ENCODE peak calls at places on chromosomes 4 and X, in seven cellular contexts. C, R, W, V, Y, I and B are unnamed samples. For H3K4me1 and H3K9me3, the result is how much of the 10 kb centered on the place peaks cover.

GRCh38 chrX:136650811-136651210 is 2.9 kb downstream of the CD40LG start:
- DNase-seq in V (no peak), R (no peak), Y (no peak), C (no peak), W (no peak), I (no peak), B (no peak)

GRCh38 chr4:169621754-169622481 is 1.5 kb downstream of the CLCN3 start:
- DNase-seq in R (peak), V (no peak), W (no peak), I (no peak), C (no peak), Y (no peak), B (peak)

GRCh38 chrX:37353646-37354045 is 4.5 kb downstream of the PRRG1 start:
- DNase-seq in Y (no peak), R (no peak), W (no peak), I (no peak), V (no peak), C (no peak), B (no peak)

GRCh38 chrX:76253432-76253831 is 80.6 kb downstream of the PBDC1 start:
- DNase-seq in C (no peak), I (no peak), W (peak), R (peak), V (peak), Y (no peak), B (peak)

GRCh38 chrX:151488677-151489076 is 74.8 kb upstream of the PASD1 start:
- DNase-seq in Y (peak), V (no peak), C (no peak), I (no peak), W (peak), R (peak), B (no peak)

GRCh38 chrX:34197946-34198345 is 65.8 kb upstream of the FAM47A start:
- DNase-seq in R (no peak), I (no peak), C (no peak), W (no peak), Y (no peak), V (no peak), B (no peak)

GRCh38 chr4:94909645-94910044 is 151.9 kb downstream of the BMPR1B start:
- DNase-seq in Y (no peak), I (no peak), V (no peak), C (no peak), R (no peak), W (no peak), B (no peak)

GRCh38 chr4:127307996-127308395 is 324.8 kb upstream of the INTU start:
- DNase-seq in I (no peak), Y (no peak), C (no peak), R (no peak), W (no peak), V (no peak), B (no peak)

GRCh38 chr4:181860157-181860556 is 383.0 kb upstream of the TENM3 start:
- DNase-seq in C (no peak), W (no peak), R (peak), Y (no peak), I (no peak), V (no peak), B (no peak)

GRCh38 chr4:6771229-6771671 is 11.3 kb upstream of the KIAA0232 start:
- DNase-seq in Y (no peak), V (no peak), W (no peak), C (no peak), I (no peak), R (no peak), B (no peak)

GRCh38 chr4:159086606-159087005 is 16.3 kb upstream of the RAPGEF2 start:
- DNase-seq in W (no peak), Y (no peak), C (no peak), R (no peak), I (no peak), V (no peak), B (no peak)

GRCh38 chrX:94743478-94743877 is 1069.5 kb downstream of the FAM133A start:
- DNase-seq in R (no peak), C (no peak), Y (no peak), I (no peak), V (no peak), W (no peak), B (no peak)

GRCh38 chrX:105969487-105969886 is 69.0 kb downstream of the SERPINA7 start:
- DNase-seq in Y (no peak), C (no peak), V (no peak), I (no peak), R (no peak), W (no peak), B (no peak)

GRCh38 chrX:17635231-17635630 is 102.1 kb upstream of the SCML1 start:
- DNase-seq in V (no peak), Y (peak), I (no peak), R (no peak), W (no peak), C (no peak), B (no peak)

GRCh38 chr4:186845137-186845842 is 121.6 kb upstream of the FAT1 start:
- DNase-seq in W (peak), V (no peak), R (no peak), Y (no peak), C (no peak), I (no peak), B (peak)

GRCh38 chr4:109729155-109729562 is 711 bp downstream of the PLA2G12A start:
- DNase-seq in C (no peak), V (no peak), Y (no peak), I (no peak), W (no peak), R (no peak), B (no peak)

GRCh38 chr4:149531861-149532260 is 283.8 kb downstream of the IQCM start:
- DNase-seq in C (no peak), V (no peak), W (no peak), R (no peak), Y (no peak), I (no peak), B (no peak)

GRCh38 chr4:70892086-70892769 is 9.9 kb upstream of the MOB1B start:
- DNase-seq in Y (no peak), W (no peak), R (no peak), V (no peak), C (peak), I (peak), B (no peak)

GRCh38 chr4:23614284-23614892 is 275.5 kb downstream of the PPARGC1A start:
- DNase-seq in R (peak), I (peak), Y (peak), V (no peak), C (no peak), W (no peak), B (no peak)

GRCh38 chr4:83297548-83298260 is 13.1 kb upstream of the COQ2 start:
- DNase-seq in V (no peak), Y (no peak), C (no peak), R (no peak), W (no peak), I (no peak), B (no peak)

GRCh38 chrX:17638731-17639130 is 98.6 kb upstream of the SCML1 start:
- DNase-seq in I (no peak), V (no peak), C (no peak), R (no peak), Y (no peak), W (no peak), B (no peak)

GRCh38 chrX:72025236-72025770 is 106.4 kb downstream of the RTL5 start:
- DNase-seq in Y (no peak), C (no peak), V (no peak), W (no peak), R (no peak), I (no peak), B (no peak)

GRCh38 chr4:173169428-173170209 is 1.0 kb downstream of the GALNT7 start:
- DNase-seq in Y (peak), W (no peak), I (peak), C (peak), V (peak), R (peak), B (no peak)

GRCh38 chr4:139337612-139338011 is 35.3 kb upstream of the NDUFC1 start:
- DNase-seq in Y (no peak), V (no peak), W (no peak), I (no peak), R (no peak), C (no peak), B (no peak)

GRCh38 chr4:95267081-95267480 is 281.7 kb downstream of the UNC5C start:
- DNase-seq in Y (no peak), I (no peak), W (no peak), V (no peak), R (no peak), C (no peak), B (no peak)

GRCh38 chrX:65610040-65610439 is 57.4 kb upstream of the MSN start:
- DNase-seq in I (no peak), V (no peak), C (no peak), R (no peak), Y (no peak), W (no peak), B (no peak)

GRCh38 chr4:99832313-99832712 is 15.7 kb downstream of the DAPP1 start:
- DNase-seq in I (no peak), R (no peak), Y (no peak), W (no peak), C (no peak), V (peak), B (no peak)

GRCh38 chrX:111095974-111096870 is at the start of gene PAK3:
- DNase-seq in W (no peak), V (peak), R (peak), C (peak), Y (peak), I (peak), B (no peak)

GRCh38 chrX:120287513-120288112 is 23.6 kb downstream of the TMEM255A start:
- DNase-seq in I (no peak), V (no peak), C (no peak), R (no peak), W (no peak), Y (no peak), B (no peak)

GRCh38 chr4:73864365-73864764 is 4.8 kb upstream of the CXCL1 start:
- DNase-seq in W (no peak), R (no peak), Y (no peak), I (no peak), V (peak), C (no peak), B (no peak)

GRCh38 chr4:83208776-83209365 is 75.7 kb downstream of the COQ2 start:
- DNase-seq in W (no peak), Y (no peak), R (no peak), V (no peak), I (no peak), C (no peak), B (no peak)

GRCh38 chrX:78103656-78104446 is at the start of gene PGK1:
- DNase-seq in R (peak), Y (peak), W (peak), V (peak), C (peak), I (peak), B (peak)

GRCh38 chrX:51148848-51149247 is 183.8 kb upstream of the NUDT10 start:
- DNase-seq in R (no peak), W (peak), V (no peak), Y (peak), I (no peak), C (no peak), B (no peak)

DNA sequence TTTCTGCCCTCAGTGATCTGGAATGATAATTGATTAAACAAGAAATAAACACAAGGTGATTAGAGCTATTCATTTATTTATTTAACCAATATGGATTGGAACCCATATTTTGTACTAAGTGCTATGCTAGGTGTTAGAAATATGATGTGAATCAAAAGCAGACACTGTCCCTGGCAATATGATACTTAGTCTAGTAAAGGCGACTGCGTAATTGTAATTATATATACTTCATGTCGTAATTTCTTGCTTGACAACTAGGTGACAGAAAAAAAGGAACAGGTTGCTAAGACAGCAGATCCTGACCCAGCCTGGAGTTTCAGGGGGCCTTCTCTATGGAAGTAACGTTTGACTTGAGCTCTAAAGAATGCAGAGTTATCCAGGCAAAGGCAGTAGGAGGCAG is 236.5 kb upstream of the F9 start:
- DNase-seq in V (no peak), Y (no peak), I (no peak), W (no peak), R (no peak), C (no peak), B (no peak)
- TF ChIP-seq POLR2AphosphoS5 in V (no peak), Y (no peak), I (no peak), W (no peak), R (no peak), C (no peak), B (no peak)

GRCh38 chr4:153467897-153468262 is 1.7 kb downstream of the TMEM131L start:
- DNase-seq in C (no peak), W (no peak), R (no peak), Y (no peak), V (no peak), I (no peak), B (no peak)

GRCh38 chr4:153465922-153466636 is at the start of gene TMEM131L:
- DNase-seq in V (peak), I (peak), C (peak), Y (peak), R (peak), W (peak), B (no peak)

GRCh38 chr4:153467154-153467896 is 1.2 kb downstream of the TMEM131L start:
- DNase-seq in W (peak), I (peak), V (peak), R (peak), Y (peak), C (no peak), B (no peak)

GRCh38 chr4:153465583-153465921 is 608 bp upstream of the TMEM131L start:
- DNase-seq in Y (peak), R (peak), C (peak), V (peak), I (peak), W (peak), B (no peak)

GRCh38 chr4:153466637-153467153 is 535 bp downstream of the TMEM131L start:
- DNase-seq in I (no peak), V (no peak), Y (no peak), R (peak), W (no peak), C (no peak), B (no peak)
- H3K4me1 ChIP-seq in I (under half), V (half or more), Y (under half), R (under half), W (under half), C (under half), B (under half)

DNA sequence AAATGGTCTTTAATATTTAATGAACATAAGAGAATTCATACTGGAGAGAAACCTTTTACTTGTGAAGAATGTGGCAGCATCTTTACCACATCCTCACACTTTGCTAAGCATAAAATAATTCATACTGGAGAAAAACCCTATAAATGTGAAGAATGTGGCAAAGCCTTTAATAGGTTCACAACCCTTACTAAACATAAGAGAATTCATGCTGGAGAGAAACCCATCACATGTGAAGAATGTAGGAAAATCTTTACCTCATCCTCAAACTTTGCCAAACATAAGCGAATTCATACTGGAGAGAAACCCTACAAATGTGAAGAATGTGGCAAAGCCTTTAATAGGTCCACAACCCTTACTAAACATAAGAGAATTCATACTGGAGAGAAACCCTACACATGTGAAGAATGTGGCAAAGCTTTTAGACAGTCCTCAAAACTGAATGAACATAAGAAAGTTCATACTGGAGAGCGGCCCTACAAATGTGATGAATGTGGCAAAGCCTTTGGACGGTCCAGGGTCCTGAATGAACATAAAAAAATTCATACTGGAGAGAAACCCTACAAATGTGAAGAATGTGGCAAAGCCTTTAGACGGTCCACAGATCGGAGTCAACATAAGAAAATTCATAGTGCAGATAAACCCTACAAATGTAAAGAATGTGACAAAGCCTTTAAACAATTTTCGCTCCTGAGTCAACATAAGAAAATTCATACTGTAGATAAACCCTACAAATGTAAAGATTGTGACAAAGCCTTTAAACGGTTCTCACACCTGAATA is 35.6 kb downstream of the ZNF141 start:
- DNase-seq in C (no peak), W (no peak), I (no peak), R (no peak), V (no peak), Y (no peak), B (no peak)
- H3K9me3 ChIP-seq in C (half or more), W (under half), I (half or more), R (half or more), V (half or more), Y (half or more), B (under half)

GRCh38 chr4:157514711-157515110 is 294.2 kb downstream of the GRIA2 start:
- DNase-seq in V (no peak), I (no peak), C (no peak), W (no peak), Y (peak), R (peak), B (no peak)

GRCh38 chr4:157509286-157509685 is 288.8 kb downstream of the GRIA2 start:
- DNase-seq in Y (no peak), R (no peak), I (no peak), V (no peak), W (no peak), C (no peak), B (no peak)
- TF ChIP-seq POLR2AphosphoS5 in Y (no peak), R (no peak), I (no peak), V (no peak), W (no peak), C (no peak), B (no peak)

GRCh38 chr4:38670061-38670894 is 6.3 kb downstream of the KLF3 start:
- DNase-seq in I (no peak), C (no peak), Y (no peak), R (peak), V (no peak), W (no peak), B (no peak)

GRCh38 chr4:38669233-38669632 is 5.2 kb downstream of the KLF3 start:
- DNase-seq in C (no peak), I (no peak), V (no peak), Y (no peak), W (no peak), R (no peak), B (no peak)

GRCh38 chr4:38672247-38673071 is 8.5 kb downstream of the KLF3 start:
- DNase-seq in I (no peak), W (no peak), C (no peak), V (no peak), Y (no peak), R (peak), B (no peak)

GRCh38 chr4:38671594-38671943 is 7.6 kb downstream of the KLF3 start:
- DNase-seq in Y (no peak), W (no peak), V (no peak), R (no peak), I (no peak), C (no peak), B (no peak)

DNA sequence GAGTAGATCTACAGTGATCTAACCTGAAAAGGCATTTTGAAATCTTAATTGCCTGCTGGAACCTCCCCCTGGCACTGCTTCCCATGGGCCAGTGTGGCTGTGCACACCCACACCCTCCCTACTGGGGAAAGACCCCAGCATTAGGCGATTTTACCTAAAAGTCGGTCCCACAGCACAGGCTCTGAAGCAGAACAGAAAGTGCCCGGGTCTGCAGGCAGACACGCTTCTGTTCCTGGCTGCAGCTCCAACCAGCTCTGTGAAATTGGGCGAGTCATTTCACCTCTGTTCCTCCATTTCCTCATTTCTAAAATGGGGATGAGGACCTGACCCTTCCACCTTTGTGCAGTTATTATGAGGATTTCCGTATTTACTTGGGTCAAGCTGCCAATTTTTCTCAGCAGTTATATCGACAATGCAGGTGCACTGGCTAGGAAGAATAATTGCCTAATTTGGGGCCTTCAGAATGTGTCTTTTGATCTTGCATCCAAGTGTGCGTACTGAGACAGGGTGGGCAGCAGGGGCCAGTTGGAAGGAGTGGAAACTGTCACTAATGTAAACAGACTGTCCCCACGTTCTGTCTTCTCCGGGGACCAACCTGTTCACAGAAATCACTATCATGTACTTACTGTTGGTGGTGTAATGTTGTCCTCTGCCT is 7.1 kb downstream of the KLF3 start:
- DNase-seq in I (peak), C (no peak), W (no peak), Y (no peak), R (no peak), V (peak), B (no peak)
- H3K4me1 ChIP-seq in I (half or more), C (half or more), W (half or more), Y (half or more), R (half or more), V (half or more), B (half or more)

GRCh38 chr4:56630876-56631666 is 50.0 kb downstream of the HOPX start:
- DNase-seq in V (no peak), Y (no peak), R (no peak), W (no peak), I (no peak), C (no peak), B (no peak)
- H3K9me3 ChIP-seq in V (under half), Y (under half), R (under half), W (under half), I (under half), C (under half), B (under half)